ENCODE peak calls at places on chromosome 7, in four cellular contexts. N is K562, S is HepG2, I is A549. R is an unnamed sample.

GRCh38 chr7:38630720-38631673 is at the start of gene AMPH:
- DNase-seq in N (no peak), S (no peak), I (no peak), R (peak)

GRCh38 chr7:127940365-127941160 is 90.7 kb downstream of the LRRC4 start:
- DNase-seq in S (no peak), N (no peak), I (no peak), R (no peak)

GRCh38 chr7:109772161-109772560 is 1202.5 kb downstream of the DNAJB9 start:
- DNase-seq in S (no peak), N (no peak), I (no peak), R (no peak)

GRCh38 chr7:77727936-77728701 is 31.9 kb downstream of the RSBN1L start:
- DNase-seq in N (peak), S (peak), I (no peak), R (peak)

GRCh38 chr7:751826-752225 is 24.7 kb upstream of the PRKAR1B start:
- DNase-seq in N (no peak), I (no peak), S (no peak), R (no peak)

GRCh38 chr7:11623093-11623678 is 208.8 kb downstream of the THSD7A start:
- DNase-seq in N (no peak), I (peak), S (no peak), R (no peak)

GRCh38 chr7:46772740-46773139 is 809.2 kb downstream of the TNS3 start:
- DNase-seq in I (no peak), N (no peak), S (no peak), R (no peak)

GRCh38 chr7:25844109-25844915 is 307.7 kb upstream of the NFE2L3 start:
- DNase-seq in I (no peak), S (no peak), N (no peak), R (no peak)

DNA sequence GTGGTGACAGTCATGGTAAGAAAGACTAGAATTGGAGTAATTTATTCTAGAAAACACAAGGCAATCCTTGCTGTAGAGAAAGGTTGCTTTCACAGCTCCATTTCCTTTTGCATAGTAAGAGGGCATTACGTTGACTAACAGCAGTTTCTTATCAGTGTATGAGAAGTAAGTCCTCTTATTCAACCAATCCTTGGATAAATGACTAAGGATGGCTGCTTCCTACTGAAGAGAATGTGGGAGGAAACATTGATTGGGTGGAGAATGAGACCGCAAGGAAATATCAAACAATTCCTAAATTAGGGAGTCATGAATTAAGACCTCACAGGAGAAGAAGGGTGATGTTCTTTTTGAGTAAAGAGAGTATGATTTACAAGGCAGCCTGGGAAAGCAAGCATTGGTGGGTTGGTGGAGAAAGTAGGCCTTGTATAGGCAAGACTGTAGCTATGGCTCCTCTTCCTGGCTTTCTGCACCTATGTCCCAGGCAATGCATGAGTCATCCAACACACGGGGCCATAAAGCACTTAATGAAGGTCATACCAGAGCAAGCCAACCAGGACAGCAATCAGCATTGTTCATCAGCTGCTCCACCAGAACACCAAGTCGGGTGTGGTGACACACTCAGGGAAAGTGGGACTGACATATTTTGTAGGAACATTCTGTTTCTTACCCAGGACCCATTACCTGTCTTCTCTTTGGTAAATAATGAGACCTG is 5.6 kb downstream of the MGAM start:
- DNase-seq in I (no peak), N (no peak), S (no peak), R (no peak)
- TF ChIP-seq JUNB in I (no peak), N (no peak), S (no peak), R (no peak)

GRCh38 chr7:36406156-36406555 is 16.5 kb downstream of the ANLN start:
- DNase-seq in S (no peak), I (no peak), N (no peak), R (peak)
- TF ChIP-seq JUNB in S (no peak), I (no peak), N (no peak), R (no peak)

GRCh38 chr7:94575646-94576045 is 66.0 kb downstream of the CASD1 start:
- DNase-seq in I (no peak), N (no peak), S (no peak), R (no peak)

GRCh38 chr7:94580601-94581000 is 71.0 kb downstream of the CASD1 start:
- DNase-seq in N (no peak), S (peak), I (peak), R (no peak)

GRCh38 chr7:94576316-94576715 is 66.7 kb downstream of the CASD1 start:
- DNase-seq in N (no peak), S (no peak), I (no peak), R (no peak)

GRCh38 chr7:94578615-94579014 is 69.0 kb downstream of the CASD1 start:
- DNase-seq in I (no peak), S (no peak), N (no peak), R (no peak)

GRCh38 chr7:94577357-94577756 is 67.7 kb downstream of the CASD1 start:
- DNase-seq in S (peak), N (no peak), I (no peak), R (no peak)
- TF ChIP-seq JUNB in S (no peak), N (no peak), I (no peak), R (no peak)

DNA sequence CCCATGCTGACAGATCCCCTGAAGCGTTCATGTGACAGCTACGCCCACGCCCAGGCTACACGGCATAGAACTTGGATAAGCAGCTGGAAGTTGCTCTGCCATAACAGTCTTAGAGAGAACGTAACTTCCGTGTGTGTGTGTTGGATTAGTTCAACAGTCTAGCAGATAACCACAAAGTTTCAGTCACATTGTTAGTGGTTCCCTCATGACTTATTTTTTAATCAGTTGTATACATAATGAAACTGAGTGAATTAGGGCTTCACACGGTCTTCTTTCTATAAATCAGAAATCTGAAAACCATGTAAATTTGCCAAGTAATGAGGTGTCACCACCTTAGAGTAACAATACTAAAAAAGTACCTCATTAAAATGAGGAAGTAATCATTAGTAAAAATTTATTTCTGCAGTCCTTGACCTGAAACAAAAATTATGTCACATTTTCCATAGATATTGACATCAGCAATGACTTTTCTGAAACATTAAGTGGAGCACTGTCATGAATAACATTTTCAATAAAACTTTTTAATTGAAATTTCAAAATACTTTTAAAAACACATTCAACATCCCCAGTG is 21.7 kb upstream of the MACC1 start:
- DNase-seq in N (peak), S (no peak), I (no peak), R (no peak)
- TF ChIP-seq JUNB in N (no peak), S (no peak), I (no peak), R (no peak)

GRCh38 chr7:47885309-47886000 is 62.8 kb downstream of the PKD1L1 start:
- DNase-seq in S (no peak), I (no peak), N (no peak), R (no peak)
- TF ChIP-seq JUNB in S (no peak), I (no peak), N (no peak), R (no peak)

DNA sequence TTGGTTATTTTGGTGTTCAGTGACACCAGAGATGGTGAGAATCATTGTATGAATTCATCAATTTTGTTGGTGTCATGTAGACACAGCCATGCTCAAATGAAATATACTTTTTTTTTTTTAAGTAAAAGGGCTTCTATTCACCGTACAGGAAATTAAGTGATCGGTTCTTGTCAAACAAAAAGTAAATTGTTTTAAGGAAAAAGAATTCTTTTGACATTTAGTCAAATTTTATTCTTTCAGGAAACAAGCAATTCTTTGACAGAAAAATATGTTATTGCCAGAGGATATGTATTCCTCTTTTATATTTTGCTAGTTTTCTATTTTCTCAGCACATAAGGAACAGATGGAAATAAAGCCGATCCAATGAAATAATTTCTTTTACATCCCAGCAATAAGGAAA is 551.9 kb downstream of the MAGI2 start:
- DNase-seq in I (no peak), N (no peak), S (no peak), R (no peak)
- TF ChIP-seq JUNB in I (no peak), N (no peak), S (no peak), R (no peak)

DNA sequence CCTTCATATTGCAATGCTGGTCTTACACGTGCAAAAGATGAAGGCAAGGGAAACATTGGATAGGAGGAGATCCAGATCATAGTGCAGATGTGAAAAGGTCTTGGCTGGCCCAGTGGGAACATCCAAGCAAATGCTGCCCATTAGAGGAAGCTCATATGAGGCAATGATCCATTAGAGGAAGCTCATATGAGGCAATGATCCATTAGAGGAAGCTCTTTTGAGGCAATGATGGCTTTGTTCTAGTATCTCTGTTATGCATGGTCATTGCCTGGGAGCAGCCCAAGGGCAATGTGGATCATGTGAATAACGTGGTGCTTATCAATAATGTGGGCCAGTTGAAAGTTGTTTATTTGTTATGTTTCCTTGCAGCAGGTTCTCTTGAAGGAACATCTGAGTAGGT is 37.8 kb downstream of the STEAP4 start:
- DNase-seq in N (no peak), I (no peak), S (no peak), R (no peak)
- TF ChIP-seq JUNB in N (no peak), I (no peak), S (no peak), R (no peak)

DNA sequence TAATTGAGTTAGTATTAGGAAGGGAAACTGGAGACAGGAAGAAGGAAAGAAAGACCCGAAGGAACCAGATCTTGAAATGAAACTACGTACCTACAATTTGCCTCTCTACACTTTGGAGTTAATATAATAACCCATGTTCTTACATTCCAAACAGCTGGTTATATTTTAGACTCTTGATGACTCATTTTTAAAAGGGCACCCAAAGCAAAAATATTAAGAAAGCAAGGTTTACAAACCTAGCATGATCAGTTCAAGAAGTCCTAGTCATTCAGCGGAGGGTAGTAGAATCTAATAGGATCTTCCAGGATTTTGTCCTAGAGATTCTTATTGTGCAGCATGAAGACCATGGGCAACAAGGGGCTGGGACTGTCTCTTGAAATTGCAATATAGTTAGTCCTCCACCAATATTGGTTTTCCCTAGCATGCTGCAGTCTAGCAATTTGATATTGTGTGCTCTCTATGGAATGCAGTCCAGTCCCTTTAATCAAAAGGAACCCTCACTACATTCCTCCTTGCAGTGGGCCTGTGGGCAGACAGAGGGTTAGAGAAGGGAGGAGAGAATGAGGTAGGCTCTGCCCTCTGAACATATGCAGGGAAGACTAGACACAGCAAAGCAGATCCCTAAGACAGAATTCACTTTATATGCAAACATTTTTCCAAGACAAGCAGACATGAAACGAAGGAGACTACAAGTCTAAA is 230.3 kb downstream of the INHBA start:
- DNase-seq in N (no peak), S (no peak), I (no peak), R (no peak)
- TF ChIP-seq JUNB in N (no peak), S (no peak), I (no peak), R (no peak)

GRCh38 chr7:106071356-106071998 is 40.6 kb downstream of the SYPL1 start:
- DNase-seq in I (no peak), S (no peak), N (no peak), R (no peak)
- TF ChIP-seq JUNB in I (no peak), S (no peak), N (no peak), R (no peak)

DNA sequence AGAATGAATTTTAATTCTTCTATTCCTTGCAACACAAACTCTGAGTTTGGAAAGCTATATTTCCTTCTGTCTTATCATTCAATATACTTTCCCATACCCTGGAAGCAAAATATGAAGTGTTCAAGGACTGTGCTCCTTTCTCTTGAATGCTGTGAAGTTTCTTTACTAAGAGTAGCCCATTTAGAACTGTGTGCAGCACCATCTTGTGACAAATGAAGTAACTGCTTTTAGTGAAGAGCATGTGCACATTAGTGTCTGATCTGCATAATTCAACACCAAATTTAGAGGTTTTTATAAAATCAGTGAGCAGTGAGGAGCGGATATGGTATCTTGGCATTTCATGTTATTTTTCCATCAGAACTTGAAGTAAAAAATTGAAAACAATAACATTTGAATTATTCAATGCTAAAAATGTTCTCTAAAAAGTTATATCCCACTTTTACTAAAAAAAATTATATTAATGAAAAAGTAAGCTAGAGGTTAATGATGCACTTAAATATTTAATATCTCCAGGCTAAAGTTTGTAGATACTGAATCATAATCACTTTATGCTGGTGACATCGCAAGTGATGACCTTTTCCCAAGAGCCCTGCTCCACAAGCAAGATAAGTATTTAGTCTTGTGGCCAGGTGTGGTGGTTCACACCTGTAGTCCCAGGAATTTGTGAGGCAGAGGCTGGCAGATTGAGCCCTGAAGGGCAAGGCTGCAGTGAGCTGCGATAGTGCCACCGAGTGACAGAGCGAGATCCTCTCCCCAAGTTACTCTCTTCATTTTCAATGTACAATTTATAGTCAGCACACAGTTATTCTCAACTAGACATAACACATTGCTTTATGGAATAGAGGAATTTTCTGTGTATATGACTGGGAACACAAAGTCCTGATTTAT is 108.8 kb upstream of the PCLO start:
- DNase-seq in S (peak), N (no peak), I (no peak), R (peak)
- TF ChIP-seq JUNB in S (no peak), N (no peak), I (no peak), R (no peak)

R was measured in GM23338.